ENCODE peak calls at places on chromosomes 6 and 20, in five cellular contexts. S is A549, O is GM12878, P is K562, Y is HepG2. F is an unnamed sample.

GRCh38 chr6:127879685-127880084 is 21.2 kb downstream of the THEMIS start:
- DNase-seq in S (no peak), P (no peak), Y (no peak), O (no peak), F (peak; percentile 7)

GRCh38 chr6:158631678-158632537 is 12.6 kb downstream of the DYNLT1 start:
- DNase-seq in O (no peak), P (peak; percentile 90), Y (no peak), S (peak; percentile 51), F (peak; percentile 97)

GRCh38 chr20:5020760-5021159 is 19.4 kb upstream of the SLC23A2 start:
- DNase-seq in S (no peak), O (no peak), Y (no peak), P (no peak), F (no peak)

GRCh38 chr20:50415516-50416268 is 94.5 kb upstream of the PTPN1 start:
- DNase-seq in P (no peak), Y (peak; percentile 86), O (no peak), S (peak; percentile 39), F (peak; percentile 87)

GRCh38 chr20:39676857-39677351 is 714.8 kb downstream of the DHX35 start:
- DNase-seq in S (no peak), Y (no peak), O (no peak), P (no peak), F (peak; percentile 3)

GRCh38 chr6:99875068-99875467 is 119.0 kb downstream of the MCHR2 start:
- DNase-seq in S (no peak), Y (no peak), O (no peak), P (no peak), F (no peak)

GRCh38 chr6:35096129-35096852 is 44.8 kb downstream of the TCP11 start:
- DNase-seq in O (no peak), P (no peak), Y (peak; percentile 26), S (peak; percentile 23), F (peak; percentile 81)

GRCh38 chr6:34465551-34466241 is at the start of gene PACSIN1:
- DNase-seq in Y (no peak), O (no peak), P (peak; percentile 84), S (no peak), F (no peak)

GRCh38 chr20:17446171-17446570 is 85.0 kb downstream of the BFSP1 start:
- DNase-seq in Y (no peak), O (no peak), S (no peak), P (no peak), F (no peak)

GRCh38 chr20:17636523-17637412 is 45.3 kb downstream of the RRBP1 start:
- DNase-seq in S (no peak), Y (no peak), P (no peak), O (no peak), F (no peak)

GRCh38 chr6:69936674-69937363 is 70.5 kb downstream of the COL19A1 start:
- DNase-seq in Y (no peak), S (no peak), P (no peak), O (no peak), F (no peak)

GRCh38 chr6:107784669-107785068 is 39.4 kb downstream of the SCML4 start:
- DNase-seq in S (no peak), P (peak; percentile 9), Y (no peak), O (no peak), F (peak; percentile 32)

GRCh38 chr6:6105472-6106036 is 98.8 kb upstream of the NRN1 start:
- DNase-seq in P (peak; percentile 9), S (no peak), O (no peak), Y (no peak), F (no peak)

GRCh38 chr20:19073584-19074198 is 138.8 kb upstream of the SLC24A3 start:
- DNase-seq in O (no peak), S (peak; percentile 25), Y (peak; percentile 20), P (peak; percentile 4), F (no peak)

GRCh38 chr6:166497087-166497899 is 89.2 kb downstream of the RAMACL start:
- DNase-seq in O (no peak), P (no peak), S (no peak), Y (no peak), F (peak; percentile 14)

GRCh38 chr20:19835533-19836222 is 77.6 kb downstream of the RIN2 start:
- DNase-seq in S (no peak), O (no peak), P (no peak), Y (no peak), F (no peak)

GRCh38 chr20:19929749-19930148 is 87.4 kb upstream of the NAA20 start:
- DNase-seq in P (no peak), Y (no peak), O (no peak), S (no peak), F (peak; percentile 53)

GRCh38 chr6:137277971-137278602 is 58.9 kb upstream of the IFNGR1 start:
- DNase-seq in Y (peak; percentile 28), O (no peak), P (no peak), S (peak; percentile 15), F (peak; percentile 84)

GRCh38 chr20:54085425-54085824 is 15.0 kb upstream of the BCAS1 start:
- DNase-seq in S (no peak), Y (no peak), O (no peak), P (no peak), F (no peak)

GRCh38 chr6:63936399-63936798 is 300.8 kb downstream of the PHF3 start:
- DNase-seq in P (no peak), S (no peak), Y (peak; percentile 22), O (no peak), F (no peak)

GRCh38 chr20:38164624-38165088 is 414 bp downstream of the TGM2 start:
- DNase-seq in P (no peak), O (no peak), Y (no peak), S (no peak), F (no peak)

GRCh38 chr20:1734269-1734858 is 76.8 kb upstream of the SIRPG start:
- DNase-seq in S (no peak), O (no peak), Y (peak; percentile 23), P (peak; percentile 2), F (no peak)

GRCh38 chr6:3376888-3377535 is 79.8 kb downstream of the SLC22A23 start:
- DNase-seq in P (no peak), O (no peak), S (no peak), Y (peak; percentile 63), F (no peak)

GRCh38 chr20:36454664-36455427 is 86.5 kb upstream of the MYL9 start:
- DNase-seq in Y (peak; percentile 68), P (no peak), O (no peak), S (no peak), F (no peak)

GRCh38 chr20:41572010-41572572 is 46.1 kb downstream of the CHD6 start:
- DNase-seq in P (no peak), Y (no peak), O (no peak), S (no peak), F (no peak)

GRCh38 chr6:134477991-134478635 is 160.2 kb upstream of the SGK1 start:
- DNase-seq in O (no peak), S (no peak), Y (no peak), P (no peak), F (peak; percentile 71)

GRCh38 chr6:56226946-56227879 is 20.2 kb downstream of the COL21A1 start:
- DNase-seq in Y (no peak), P (no peak), S (no peak), O (no peak), F (peak; percentile 46)

DNA sequence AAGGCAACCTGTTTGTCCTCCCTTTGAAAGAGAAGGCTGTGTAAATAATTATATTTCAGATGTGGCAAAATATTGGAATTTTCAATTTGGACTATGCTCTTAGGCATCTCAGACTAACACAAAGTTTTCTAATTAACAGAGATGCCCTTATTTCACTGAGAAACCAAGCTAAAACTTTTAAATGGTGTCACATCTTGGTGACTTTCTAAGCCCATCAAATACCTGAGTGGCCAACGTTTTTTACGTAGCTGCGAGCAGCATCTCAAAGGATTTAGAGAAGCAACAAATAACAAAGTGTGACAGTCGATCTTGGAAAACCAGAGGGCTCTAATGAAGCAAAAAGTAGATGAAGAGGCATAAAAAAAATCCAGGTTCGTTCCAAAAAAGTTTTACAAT is 3.4 kb upstream of the HEY2 start:
- DNase-seq in P (no peak), O (no peak), Y (no peak), S (no peak), F (no peak)
- H3K27ac ChIP-seq in P (no peak overlapping the region), O (no peak overlapping the region), Y (no peak overlapping the region), S (no peak overlapping the region), F (no peak overlapping the region)

DNA sequence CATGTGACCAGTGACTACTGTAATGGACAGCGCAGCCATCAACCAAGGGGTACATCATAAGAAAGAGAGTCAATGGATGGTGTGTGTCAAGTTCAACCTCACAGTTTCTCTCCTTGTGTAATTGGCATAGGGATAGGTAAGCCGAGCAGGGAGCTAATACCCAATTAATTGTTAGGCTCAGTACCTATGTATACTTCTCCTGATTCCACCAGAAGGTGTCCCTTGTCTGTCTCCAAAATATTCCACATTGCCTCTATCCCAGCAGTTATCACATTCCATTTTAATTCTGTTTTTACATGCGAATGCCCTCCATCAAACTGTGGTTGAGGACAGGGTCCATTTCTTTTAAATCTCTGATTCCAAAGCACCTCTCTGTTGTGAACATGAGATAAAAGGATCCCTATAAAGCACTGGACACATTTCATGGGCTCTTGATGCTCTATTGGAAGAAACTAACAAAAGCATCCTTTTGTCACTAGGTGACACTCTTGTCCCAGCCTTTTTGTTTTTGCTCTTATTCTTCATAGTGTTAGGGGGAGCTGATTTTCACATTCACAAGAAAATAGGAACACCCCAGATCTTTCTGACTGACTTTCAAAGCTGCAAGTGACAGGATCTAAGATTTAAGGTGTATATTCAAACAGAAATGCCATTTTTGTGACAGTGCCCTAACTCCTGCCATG is 38.9 kb downstream of the FBXO9 start:
- DNase-seq in O (no peak), S (no peak), P (peak; percentile 11), Y (peak; percentile 74), F (no peak)
- TF ChIP-seq BHLHE40 in O (no peak), S (no peak), P (no peak), Y (no peak), F (no peak)

GRCh38 chr6:143039548-143039947 is 21.1 kb upstream of the AIG1 start:
- DNase-seq in P (no peak), Y (no peak), O (no peak), S (no peak), F (no peak)
- H3K27ac ChIP-seq in P (no peak overlapping the region), Y (no peak overlapping the region), O (no peak overlapping the region), S (no peak overlapping the region), F (no peak overlapping the region)

GRCh38 chr6:131443514-131443913 is 129.5 kb upstream of the ARG1 start:
- DNase-seq in Y (no peak), S (no peak), P (no peak), O (no peak), F (no peak)
- TF ChIP-seq BHLHE40 in Y (no peak), S (no peak), P (no peak), O (no peak), F (no peak)

DNA sequence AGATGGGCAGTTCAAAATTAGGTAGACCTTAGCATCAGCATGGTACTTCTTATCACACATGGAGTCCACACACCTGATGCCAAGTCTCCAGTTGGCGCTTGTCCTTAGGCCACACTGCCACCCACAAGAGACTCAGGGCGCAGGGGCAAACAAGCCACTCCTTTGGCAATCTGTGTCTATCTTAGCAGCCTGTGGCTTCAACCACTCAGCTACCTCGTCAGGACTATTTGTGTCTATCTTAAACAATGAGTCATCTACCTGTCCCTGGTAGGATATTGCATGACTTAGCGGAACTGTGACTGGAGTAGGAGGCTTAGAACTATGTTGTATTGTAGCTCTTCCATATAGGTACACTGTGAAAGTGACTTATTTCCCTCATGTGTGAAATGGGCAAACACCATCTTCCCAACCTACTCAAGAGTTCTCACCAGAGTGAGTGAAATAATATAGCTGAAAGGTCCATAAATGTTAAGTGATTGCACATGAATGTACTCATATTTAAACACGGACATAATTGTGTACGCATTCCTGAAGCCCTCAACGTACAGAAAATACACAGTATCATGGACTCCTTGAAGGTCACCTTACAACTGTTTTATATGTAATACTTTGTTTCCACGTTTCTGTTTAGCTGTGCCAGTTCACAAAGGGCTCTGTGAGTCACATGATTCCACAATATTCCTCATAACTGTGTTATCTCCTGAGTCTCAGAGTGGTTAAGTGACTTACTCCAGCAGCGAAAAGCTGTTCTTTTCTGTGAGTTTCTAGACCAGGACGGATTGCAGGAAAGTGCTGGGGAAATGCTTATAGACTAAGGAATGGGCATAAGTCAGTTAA is 1.6 kb downstream of the TRIM27 start:
- DNase-seq in S (peak; percentile 62), O (no peak), P (peak; percentile 85), Y (peak; percentile 90), F (peak; percentile 57)
- H3K27ac ChIP-seq in S (peak overlapping the region; percentile 96), O (peak overlapping the region; percentile 94), P (peak overlapping the region; percentile 97), Y (peak overlapping the region; percentile 92), F (peak overlapping the region; percentile 96)

F was measured in IMR-90.